ENCODE peak calls at places on chromosomes 6 and 20, in four cellular contexts. Z is tibial nerve, G is A549, K is sigmoid colon. U is an unnamed sample.

GRCh38 chr20:17798601-17799000 is 98.8 kb downstream of the BANF2 start:
- DNase-seq in G (no peak), K (no peak), Z (no peak), U (no peak)

GRCh38 chr6:142682985-142683384 is 262.0 kb downstream of the HIVEP2 start:
- DNase-seq in G (no peak), Z (no peak), K (no peak), U (no peak)

GRCh38 chr6:47207261-47207660 is 102.4 kb downstream of the TNFRSF21 start:
- DNase-seq in G (no peak), K (no peak), Z (no peak), U (no peak)

GRCh38 chr6:34383651-34384304 is 8.7 kb downstream of the NUDT3 start:
- DNase-seq in Z (no peak), K (no peak), G (no peak), U (no peak)

GRCh38 chr6:133314951-133315350 is 73.8 kb downstream of the EYA4 start:
- DNase-seq in G (no peak), K (no peak), Z (no peak), U (no peak)

GRCh38 chr6:154462425-154462824 is 48.1 kb downstream of the CNKSR3 start:
- DNase-seq in G (no peak), K (no peak), Z (no peak), U (no peak)

GRCh38 chr20:1336699-1337387 is 7.9 kb upstream of the SDCBP2 start:
- DNase-seq in Z (no peak), G (no peak), K (peak; percentile 82), U (no peak)

GRCh38 chr6:117222861-117223260 is 42.5 kb upstream of the VGLL2 start:
- DNase-seq in Z (no peak), K (no peak), G (no peak), U (no peak)

GRCh38 chr20:48679603-48680002 is 148.2 kb downstream of the PREX1 start:
- DNase-seq in G (peak; percentile 18), Z (no peak), K (no peak), U (no peak)

GRCh38 chr20:53949319-53949839 is 121.0 kb downstream of the BCAS1 start:
- DNase-seq in K (no peak), Z (no peak), G (peak; percentile 16), U (no peak)

GRCh38 chr20:24488800-24489175 is 19.4 kb downstream of the SYNDIG1 start:
- DNase-seq in G (no peak), Z (no peak), K (no peak), U (no peak)

GRCh38 chr6:8831366-8832152 is 396.2 kb upstream of the SLC35B3 start:
- DNase-seq in Z (no peak), K (no peak), G (no peak), U (no peak)

GRCh38 chr6:167661456-167662103 is 165.1 kb upstream of the AFDN start:
- DNase-seq in Z (no peak), G (no peak), K (no peak), U (no peak)

GRCh38 chr6:21219856-21220255 is 373.7 kb upstream of the SOX4 start:
- DNase-seq in G (no peak), Z (no peak), K (no peak), U (no peak)

GRCh38 chr6:135759831-135760230 is 91.7 kb upstream of the PDE7B start:
- DNase-seq in Z (no peak), K (no peak), G (peak; percentile 48), U (no peak)
- TF ChIP-seq CTCF in Z (no peak), K (no peak), G (peak; percentile 26), U (no peak)

GRCh38 chr20:15158438-15158990 is 821.1 kb upstream of the FLRT3 start:
- DNase-seq in K (no peak), G (no peak), Z (no peak), U (no peak)

GRCh38 chr20:15155848-15156401 is 818.5 kb upstream of the FLRT3 start:
- DNase-seq in Z (no peak), K (no peak), G (no peak), U (no peak)

DNA sequence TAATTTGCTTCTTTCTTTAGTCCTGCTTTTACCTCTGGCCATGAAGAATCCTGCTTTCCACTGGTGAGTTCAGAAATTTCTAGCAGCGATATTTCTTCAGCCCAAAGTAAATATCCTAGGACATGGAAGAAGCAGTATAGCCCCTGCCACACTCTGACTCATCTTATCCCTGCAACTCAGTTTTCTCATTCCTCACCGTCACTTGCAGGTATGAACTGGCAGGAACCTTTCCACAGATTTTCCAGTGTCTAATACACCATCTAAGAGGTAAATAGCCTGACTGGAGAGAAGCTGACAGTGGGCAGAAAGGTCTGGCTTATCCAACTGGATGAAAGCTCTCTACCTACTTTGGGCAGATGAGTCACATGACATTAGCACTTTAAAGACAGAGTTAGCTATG is 816.7 kb upstream of the FLRT3 start:
- DNase-seq in G (no peak), K (no peak), Z (no peak), U (no peak)
- TF ChIP-seq EP300 in G (no peak), K (no peak), Z (no peak), U (no peak)

DNA sequence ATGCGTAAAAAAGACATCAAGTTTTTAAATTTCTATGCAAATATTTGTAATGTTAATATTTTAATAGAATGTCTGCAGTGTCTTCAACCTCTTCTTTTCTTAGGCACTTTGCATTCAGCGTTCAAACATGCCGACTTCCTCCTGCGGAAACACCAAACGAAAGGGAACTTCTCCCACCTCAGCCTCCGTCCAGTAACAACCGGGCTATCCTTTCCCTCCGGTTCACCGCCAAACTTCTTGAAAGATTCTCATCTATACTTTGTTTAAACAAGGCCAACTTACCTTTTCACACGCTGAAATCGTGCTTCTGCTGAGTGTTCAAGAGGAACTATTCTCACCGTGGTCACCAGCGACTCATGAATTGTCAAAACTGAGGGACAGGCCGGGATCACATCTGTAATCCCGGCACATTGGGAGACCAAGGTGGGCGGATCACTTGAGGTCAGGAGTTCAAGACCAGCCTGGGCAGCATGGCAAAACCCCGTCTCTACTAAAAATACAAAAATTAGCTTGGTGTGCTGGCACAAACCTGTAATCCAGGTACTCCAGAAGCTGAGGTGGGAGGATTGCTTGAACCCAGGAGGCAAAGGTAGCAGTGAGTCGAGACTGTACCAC is 44.8 kb downstream of the GJA1 start:
- DNase-seq in K (no peak), G (peak; percentile 42), Z (no peak), U (no peak)
- TF ChIP-seq CTCF in K (no peak), G (no peak), Z (no peak), U (no peak)

GRCh38 chr6:31903957-31904356 is 2.1 kb upstream of the ZBTB12 start:
- DNase-seq in G (no peak), K (no peak), Z (no peak), U (no peak)
- TF ChIP-seq EP300 in G (no peak), K (no peak), Z (no peak), U (no peak)

DNA sequence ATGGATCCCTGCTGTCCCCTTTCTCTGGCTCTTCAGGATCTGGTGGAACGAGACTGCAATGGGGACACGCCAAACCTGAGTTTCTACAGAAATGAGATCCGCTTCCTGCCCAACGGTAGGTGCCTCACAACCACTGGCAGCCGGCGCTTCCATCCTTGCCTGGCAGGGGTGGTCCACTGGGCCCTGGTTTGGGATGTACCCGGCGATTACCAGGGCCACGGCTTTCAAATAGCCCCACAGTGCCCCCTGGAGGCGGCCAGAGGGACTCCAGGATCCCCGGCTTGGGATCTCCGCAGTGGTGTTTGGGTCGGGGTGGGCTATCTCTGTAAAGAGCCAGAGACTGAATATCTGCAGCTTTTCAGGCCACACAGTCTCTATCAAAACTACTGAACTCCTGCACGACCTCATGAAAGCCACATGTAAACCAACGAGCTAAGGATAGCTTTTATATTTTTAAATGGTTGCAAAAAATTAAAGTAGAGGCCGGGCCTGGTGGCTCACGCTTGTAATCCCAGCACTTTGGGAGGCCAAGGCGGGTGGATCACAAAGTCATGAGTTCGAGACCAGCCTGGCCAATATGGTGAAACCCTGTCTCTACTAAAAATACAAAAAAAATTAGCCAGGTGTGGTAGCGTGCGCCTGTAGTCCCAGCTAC is 3.7 kb downstream of the OGFR start:
- DNase-seq in Z (peak; percentile 57), K (no peak), G (peak; percentile 65), U (peak; percentile 93)
- TF ChIP-seq CTCF in Z (peak; percentile 94), K (peak; percentile 85), G (peak; percentile 85), U (peak; percentile 93)